ENCODE peak calls at places on chromosome 13, in six cellular contexts. One of them, this sample, is unnamed. For H3K36me3, the result is how much of the 10 kb centered on the place peaks cover.

GRCh38 chr13:51942189-51942588 is 69.1 kb downstream of the ATP7B start:
- DNase-seq in BE2C: no peak
- DNase-seq in GM23248: no peak
- DNase-seq in left ventricle myocardium inferior: no peak
- DNase-seq in GM23338: no peak
- DNase-seq in prostate gland: no peak
- DNase-seq in this sample: no peak

GRCh38 chr13:76993021-76993420 is 1.1 kb downstream of the CLN5 start:
- DNase-seq in BE2C: no peak
- DNase-seq in GM23248: peak
- DNase-seq in left ventricle myocardium inferior: no peak
- DNase-seq in GM23338: no peak
- DNase-seq in prostate gland: no peak
- DNase-seq in this sample: no peak

GRCh38 chr13:19862511-19863313 is 737 bp downstream of the ZMYM5 start:
- DNase-seq in BE2C: peak
- DNase-seq in GM23248: peak
- DNase-seq in left ventricle myocardium inferior: peak
- DNase-seq in GM23338: peak
- DNase-seq in prostate gland: peak
- DNase-seq in this sample: no peak

GRCh38 chr13:86877449-86877848 is 793.7 kb upstream of the SLITRK5 start:
- DNase-seq in BE2C: no peak
- DNase-seq in GM23248: no peak
- DNase-seq in left ventricle myocardium inferior: no peak
- DNase-seq in GM23338: no peak
- DNase-seq in prostate gland: no peak
- DNase-seq in this sample: no peak

GRCh38 chr13:60244381-60244780 is 80.7 kb upstream of the DIAPH3 start:
- DNase-seq in BE2C: no peak
- DNase-seq in GM23248: no peak
- DNase-seq in left ventricle myocardium inferior: no peak
- DNase-seq in GM23338: no peak
- DNase-seq in prostate gland: no peak
- DNase-seq in this sample: no peak

GRCh38 chr13:58712191-58712590 is 1080.6 kb downstream of the PCDH17 start:
- DNase-seq in BE2C: no peak
- DNase-seq in GM23248: no peak
- DNase-seq in left ventricle myocardium inferior: no peak
- DNase-seq in GM23338: peak
- DNase-seq in prostate gland: no peak
- DNase-seq in this sample: peak

GRCh38 chr13:26983533-26984315 is 187.9 kb downstream of the USP12 start:
- DNase-seq in BE2C: no peak
- DNase-seq in GM23248: peak
- DNase-seq in left ventricle myocardium inferior: no peak
- DNase-seq in GM23338: no peak
- DNase-seq in prostate gland: no peak
- DNase-seq in this sample: no peak

GRCh38 chr13:36193151-36193855 is 21.1 kb downstream of the SOHLH2 start:
- DNase-seq in BE2C: no peak
- DNase-seq in GM23248: peak
- DNase-seq in left ventricle myocardium inferior: no peak
- DNase-seq in GM23338: no peak
- DNase-seq in prostate gland: no peak
- DNase-seq in this sample: no peak

GRCh38 chr13:20193142-20193923 is 595 bp upstream of the GJB2 start:
- DNase-seq in BE2C: no peak
- DNase-seq in GM23248: peak
- DNase-seq in left ventricle myocardium inferior: no peak
- DNase-seq in GM23338: peak
- DNase-seq in prostate gland: no peak
- DNase-seq in this sample: no peak

GRCh38 chr13:59384154-59384553 is 779.6 kb downstream of the DIAPH3 start:
- DNase-seq in BE2C: no peak
- DNase-seq in GM23248: no peak
- DNase-seq in left ventricle myocardium inferior: no peak
- DNase-seq in GM23338: no peak
- DNase-seq in prostate gland: no peak
- DNase-seq in this sample: no peak

GRCh38 chr13:76398426-76398825 is 487.8 kb downstream of the KCTD12 start:
- DNase-seq in BE2C: no peak
- DNase-seq in GM23248: peak
- DNase-seq in left ventricle myocardium inferior: no peak
- DNase-seq in GM23338: no peak
- DNase-seq in prostate gland: no peak
- DNase-seq in this sample: no peak

GRCh38 chr13:36919833-36920611 is at the start of gene SMAD9:
- DNase-seq in BE2C: peak
- DNase-seq in GM23248: peak
- DNase-seq in left ventricle myocardium inferior: peak
- DNase-seq in GM23338: peak
- DNase-seq in prostate gland: peak
- DNase-seq in this sample: peak

GRCh38 chr13:104565888-104566287 is 1499.7 kb upstream of the SLC10A2 start:
- DNase-seq in BE2C: no peak
- DNase-seq in GM23248: no peak
- DNase-seq in left ventricle myocardium inferior: no peak
- DNase-seq in GM23338: no peak
- DNase-seq in prostate gland: no peak
- DNase-seq in this sample: no peak
- H3K36me3 ChIP-seq in BE2C: under half
- H3K36me3 ChIP-seq in GM23248: under half
- H3K36me3 ChIP-seq in left ventricle myocardium inferior: under half
- H3K36me3 ChIP-seq in GM23338: under half
- H3K36me3 ChIP-seq in prostate gland: under half
- H3K36me3 ChIP-seq in this sample: under half

DNA sequence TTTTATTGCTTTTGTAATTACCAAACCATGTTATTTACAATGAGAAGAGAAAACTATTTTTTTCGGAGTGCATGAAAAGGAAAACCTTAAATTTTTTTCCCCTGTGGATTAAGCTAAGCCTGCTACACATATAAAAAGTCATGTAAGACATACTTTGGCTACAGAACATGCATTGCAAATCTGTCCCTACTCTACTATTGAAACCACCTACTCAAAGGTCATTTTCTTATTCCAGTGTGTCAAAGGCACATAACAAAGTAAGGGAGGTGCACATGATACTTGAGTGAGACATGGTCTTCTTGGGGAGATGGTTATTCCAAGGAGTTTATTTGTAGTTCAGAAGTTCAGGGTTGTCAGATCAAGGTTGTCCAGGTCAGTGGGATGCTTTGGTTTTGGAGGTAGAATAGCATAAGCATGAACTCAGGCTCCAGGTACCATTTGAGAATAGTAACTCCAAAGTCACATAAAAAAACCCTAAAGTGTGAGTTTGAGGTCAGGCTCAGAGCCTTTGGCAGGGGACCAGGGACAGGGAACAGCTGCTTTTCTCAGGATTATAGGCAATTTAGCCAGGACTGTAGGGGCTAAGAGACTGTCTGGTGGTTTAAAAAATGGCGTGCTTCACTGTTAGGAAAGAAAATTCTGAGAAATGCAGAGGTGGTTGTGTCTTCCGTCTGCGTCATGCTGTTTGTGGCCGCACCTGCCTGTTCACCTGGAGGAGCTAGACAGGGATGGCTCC is 15.4 kb downstream of the FARP1 start:
- DNase-seq in BE2C: no peak
- DNase-seq in GM23248: no peak
- DNase-seq in left ventricle myocardium inferior: peak
- DNase-seq in GM23338: no peak
- DNase-seq in prostate gland: no peak
- DNase-seq in this sample: no peak
- H3K36me3 ChIP-seq in BE2C: under half
- H3K36me3 ChIP-seq in GM23248: under half
- H3K36me3 ChIP-seq in left ventricle myocardium inferior: under half
- H3K36me3 ChIP-seq in GM23338: under half
- H3K36me3 ChIP-seq in prostate gland: under half
- H3K36me3 ChIP-seq in this sample: under half

GRCh38 chr13:32748305-32748704 is 162.1 kb downstream of the PDS5B start:
- DNase-seq in BE2C: no peak
- DNase-seq in GM23248: no peak
- DNase-seq in left ventricle myocardium inferior: no peak
- DNase-seq in GM23338: no peak
- DNase-seq in prostate gland: no peak
- DNase-seq in this sample: no peak
- H3K36me3 ChIP-seq in BE2C: under half
- H3K36me3 ChIP-seq in GM23248: under half
- H3K36me3 ChIP-seq in left ventricle myocardium inferior: under half
- H3K36me3 ChIP-seq in GM23338: under half
- H3K36me3 ChIP-seq in prostate gland: under half
- H3K36me3 ChIP-seq in this sample: under half

GRCh38 chr13:111206148-111206547 is 91.0 kb downstream of the ARHGEF7 start:
- DNase-seq in BE2C: no peak
- DNase-seq in GM23248: no peak
- DNase-seq in left ventricle myocardium inferior: no peak
- DNase-seq in GM23338: peak
- DNase-seq in prostate gland: no peak
- DNase-seq in this sample: no peak
- H3K36me3 ChIP-seq in BE2C: under half
- H3K36me3 ChIP-seq in GM23248: under half
- H3K36me3 ChIP-seq in left ventricle myocardium inferior: under half
- H3K36me3 ChIP-seq in GM23338: under half
- H3K36me3 ChIP-seq in prostate gland: under half
- H3K36me3 ChIP-seq in this sample: under half

GRCh38 chr13:38355595-38356120 is 6.0 kb downstream of the UFM1 start:
- DNase-seq in BE2C: no peak
- DNase-seq in GM23248: no peak
- DNase-seq in left ventricle myocardium inferior: no peak
- DNase-seq in GM23338: no peak
- DNase-seq in prostate gland: no peak
- DNase-seq in this sample: no peak
- H3K36me3 ChIP-seq in BE2C: under half
- H3K36me3 ChIP-seq in GM23248: half or more
- H3K36me3 ChIP-seq in left ventricle myocardium inferior: under half
- H3K36me3 ChIP-seq in GM23338: under half
- H3K36me3 ChIP-seq in prostate gland: under half
- H3K36me3 ChIP-seq in this sample: half or more

GRCh38 chr13:102675115-102675514 is 19.7 kb downstream of the METTL21C start:
- DNase-seq in BE2C: no peak
- DNase-seq in GM23248: no peak
- DNase-seq in left ventricle myocardium inferior: no peak
- DNase-seq in GM23338: no peak
- DNase-seq in prostate gland: no peak
- DNase-seq in this sample: no peak

GRCh38 chr13:102679449-102680132 is 15.3 kb downstream of the METTL21C start:
- DNase-seq in BE2C: no peak
- DNase-seq in GM23248: no peak
- DNase-seq in left ventricle myocardium inferior: no peak
- DNase-seq in GM23338: no peak
- DNase-seq in prostate gland: no peak
- DNase-seq in this sample: no peak

GRCh38 chr13:102678339-102679122 is 16.3 kb downstream of the METTL21C start:
- DNase-seq in BE2C: no peak
- DNase-seq in GM23248: no peak
- DNase-seq in left ventricle myocardium inferior: no peak
- DNase-seq in GM23338: no peak
- DNase-seq in prostate gland: no peak
- DNase-seq in this sample: no peak

GRCh38 chr13:102680133-102680717 is 14.6 kb downstream of the METTL21C start:
- DNase-seq in BE2C: no peak
- DNase-seq in GM23248: no peak
- DNase-seq in left ventricle myocardium inferior: no peak
- DNase-seq in GM23338: no peak
- DNase-seq in prostate gland: no peak
- DNase-seq in this sample: no peak

GRCh38 chr13:102677122-102677521 is 17.7 kb downstream of the METTL21C start:
- DNase-seq in BE2C: no peak
- DNase-seq in GM23248: no peak
- DNase-seq in left ventricle myocardium inferior: no peak
- DNase-seq in GM23338: no peak
- DNase-seq in prostate gland: no peak
- DNase-seq in this sample: no peak
- H3K36me3 ChIP-seq in BE2C: half or more
- H3K36me3 ChIP-seq in GM23248: under half
- H3K36me3 ChIP-seq in left ventricle myocardium inferior: half or more
- H3K36me3 ChIP-seq in GM23338: under half
- H3K36me3 ChIP-seq in prostate gland: under half
- H3K36me3 ChIP-seq in this sample: under half

GRCh38 chr13:24511824-24512207 is 762 bp downstream of the PARP4 start:
- DNase-seq in BE2C: no peak
- DNase-seq in GM23248: no peak
- DNase-seq in left ventricle myocardium inferior: no peak
- DNase-seq in GM23338: no peak
- DNase-seq in prostate gland: no peak
- DNase-seq in this sample: no peak

GRCh38 chr13:24520733-24521132 is 8.2 kb upstream of the PARP4 start:
- DNase-seq in BE2C: no peak
- DNase-seq in GM23248: no peak
- DNase-seq in left ventricle myocardium inferior: no peak
- DNase-seq in GM23338: no peak
- DNase-seq in prostate gland: no peak
- DNase-seq in this sample: no peak

GRCh38 chr13:24512208-24513068 is at the start of gene PARP4:
- DNase-seq in BE2C: peak
- DNase-seq in GM23248: peak
- DNase-seq in left ventricle myocardium inferior: peak
- DNase-seq in GM23338: peak
- DNase-seq in prostate gland: peak
- DNase-seq in this sample: peak

GRCh38 chr13:24511019-24511823 is 1.4 kb downstream of the PARP4 start:
- DNase-seq in BE2C: no peak
- DNase-seq in GM23248: peak
- DNase-seq in left ventricle myocardium inferior: no peak
- DNase-seq in GM23338: peak
- DNase-seq in prostate gland: no peak
- DNase-seq in this sample: no peak

DNA sequence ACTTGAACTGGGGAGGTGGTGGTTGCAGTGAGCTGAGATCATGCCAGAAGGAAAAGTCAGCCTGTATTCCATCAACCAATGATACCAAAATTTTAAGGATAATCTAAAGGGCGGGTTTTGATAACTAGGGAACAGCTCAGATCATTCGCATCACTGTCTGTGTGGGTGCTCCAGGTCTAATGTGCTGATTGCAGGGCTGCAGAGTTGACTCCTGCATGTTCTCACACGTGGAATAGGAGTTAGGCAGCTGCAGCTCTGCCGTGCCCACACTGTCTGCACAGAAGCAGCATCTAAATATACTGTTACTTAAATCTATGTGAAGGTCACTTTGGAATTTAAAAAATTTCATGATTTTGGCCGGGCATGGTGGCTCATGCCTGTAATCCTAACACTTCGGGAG is 4.3 kb upstream of the PARP4 start:
- DNase-seq in BE2C: no peak
- DNase-seq in GM23248: no peak
- DNase-seq in left ventricle myocardium inferior: no peak
- DNase-seq in GM23338: no peak
- DNase-seq in prostate gland: no peak
- DNase-seq in this sample: no peak
- H3K36me3 ChIP-seq in BE2C: under half
- H3K36me3 ChIP-seq in GM23248: under half
- H3K36me3 ChIP-seq in left ventricle myocardium inferior: under half
- H3K36me3 ChIP-seq in GM23338: under half
- H3K36me3 ChIP-seq in prostate gland: under half
- H3K36me3 ChIP-seq in this sample: under half

GRCh38 chr13:24292476-24292875 is 16.9 kb upstream of the C1QTNF9 start:
- DNase-seq in BE2C: no peak
- DNase-seq in GM23248: no peak
- DNase-seq in left ventricle myocardium inferior: no peak
- DNase-seq in GM23338: no peak
- DNase-seq in prostate gland: no peak
- DNase-seq in this sample: no peak
- H3K36me3 ChIP-seq in BE2C: under half
- H3K36me3 ChIP-seq in GM23248: under half
- H3K36me3 ChIP-seq in left ventricle myocardium inferior: half or more
- H3K36me3 ChIP-seq in GM23338: under half
- H3K36me3 ChIP-seq in prostate gland: under half
- H3K36me3 ChIP-seq in this sample: under half